ENCODE peak calls at places on chromosomes 16 and 17, in seven cellular contexts. J is GM10248, R is cardiac fibroblast, O is left ventricle myocardium inferior, A is astrocyte of the cerebellum, W is breast epithelium, M is Calu3. Y is an unnamed sample.

GRCh38 chr17:16923904-16924700 is 47.8 kb downstream of the TNFRSF13B start:
- DNase-seq in J (peak), R (no peak), O (peak), A (no peak), W (peak), M (no peak), Y (no peak)

GRCh38 chr17:32383926-32384434 is 34.0 kb downstream of the ZNF207 start:
- DNase-seq in J (no peak), R (no peak), O (no peak), A (no peak), W (no peak), M (no peak), Y (no peak)

GRCh38 chr16:28264656-28265055 is 27.7 kb upstream of the SBK1 start:
- DNase-seq in J (no peak), R (peak), O (no peak), A (no peak), W (no peak), M (peak), Y (no peak)

GRCh38 chr17:81064746-81065475 is 30.0 kb downstream of the BAIAP2 start:
- DNase-seq in J (no peak), R (peak), O (no peak), A (no peak), W (no peak), M (peak), Y (no peak)

GRCh38 chr16:71431991-71432390 is 9.9 kb downstream of the TLE7 start:
- DNase-seq in J (no peak), R (no peak), O (no peak), A (no peak), W (no peak), M (no peak), Y (no peak)

GRCh38 chr16:84312783-84313382 is 18.2 kb downstream of the WFDC1 start:
- DNase-seq in J (no peak), R (no peak), O (no peak), A (no peak), W (no peak), M (peak), Y (no peak)

GRCh38 chr16:12613992-12614661 is 189.6 kb downstream of the CPPED1 start:
- DNase-seq in J (no peak), R (no peak), O (no peak), A (no peak), W (no peak), M (no peak), Y (no peak)

GRCh38 chr17:41263212-41263611 is 2.0 kb upstream of the KRTAP9-6 start:
- DNase-seq in J (no peak), R (no peak), O (no peak), A (no peak), W (no peak), M (no peak), Y (no peak)

GRCh38 chr17:40625311-40625710 is 22.3 kb downstream of the SMARCE1 start:
- DNase-seq in J (no peak), R (no peak), O (no peak), A (no peak), W (no peak), M (peak), Y (no peak)

GRCh38 chr16:58647107-58647506 is 17.5 kb upstream of the CNOT1 start:
- DNase-seq in J (no peak), R (no peak), O (no peak), A (no peak), W (no peak), M (no peak), Y (no peak)

GRCh38 chr17:77385750-77386501 is 245.2 kb downstream of the SEC14L1 start:
- DNase-seq in J (no peak), R (peak), O (peak), A (no peak), W (no peak), M (no peak), Y (no peak)

GRCh38 chr16:11012841-11013240 is 68.5 kb downstream of the CLEC16A start:
- DNase-seq in J (no peak), R (no peak), O (no peak), A (no peak), W (no peak), M (no peak), Y (no peak)

GRCh38 chr17:54967621-54968258 is 714 bp downstream of the COX11 start:
- DNase-seq in J (peak), R (peak), O (no peak), A (no peak), W (no peak), M (peak), Y (no peak)

GRCh38 chr17:43952724-43953666 is 745 bp downstream of the PYY start:
- DNase-seq in J (no peak), R (no peak), O (no peak), A (no peak), W (no peak), M (no peak), Y (no peak)

GRCh38 chr17:6052926-6053325 is 17.3 kb upstream of the WSCD1 start:
- DNase-seq in J (no peak), R (no peak), O (no peak), A (no peak), W (no peak), M (no peak), Y (no peak)

GRCh38 chr16:9070295-9070694 is 21.1 kb upstream of the HAPSTR1 start:
- DNase-seq in J (no peak), R (no peak), O (no peak), A (no peak), W (no peak), M (no peak), Y (no peak)

GRCh38 chr17:80758793-80759673 is 214.4 kb downstream of the RPTOR start:
- DNase-seq in J (no peak), R (peak), O (peak), A (no peak), W (no peak), M (no peak), Y (no peak)

GRCh38 chr17:31679667-31680066 is 179.4 kb downstream of the COPRS start:
- DNase-seq in J (no peak), R (no peak), O (no peak), A (no peak), W (no peak), M (no peak), Y (peak)

GRCh38 chr16:8055761-8056160 is 534.5 kb downstream of the TMEM114 start:
- DNase-seq in J (no peak), R (no peak), O (no peak), A (no peak), W (no peak), M (no peak), Y (no peak)

GRCh38 chr17:58282442-58282841 is 1.7 kb upstream of the MPO start:
- DNase-seq in J (no peak), R (no peak), O (no peak), A (no peak), W (no peak), M (no peak), Y (peak)

GRCh38 chr16:72371307-72372081 is 199.5 kb upstream of the PMFBP1 start:
- DNase-seq in J (no peak), R (peak), O (no peak), A (peak), W (no peak), M (peak), Y (no peak)

GRCh38 chr17:30379303-30380105 is 777 bp downstream of the CPD start:
- DNase-seq in J (peak), R (no peak), O (peak), A (no peak), W (no peak), M (peak), Y (no peak)

GRCh38 chr16:71344315-71344905 is 14.1 kb upstream of the CALB2 start:
- DNase-seq in J (no peak), R (no peak), O (no peak), A (no peak), W (no peak), M (no peak), Y (peak)

GRCh38 chr16:81885976-81886586 is 107.0 kb downstream of the PLCG2 start:
- DNase-seq in J (peak), R (peak), O (no peak), A (no peak), W (no peak), M (peak), Y (no peak)

GRCh38 chr16:69329369-69330285 is 761 bp downstream of the PDF start:
- DNase-seq in J (peak), R (peak), O (no peak), A (no peak), W (no peak), M (peak), Y (no peak)

GRCh38 chr17:27579897-27580321 is 51.1 kb upstream of the LGALS9 start:
- DNase-seq in J (no peak), R (no peak), O (no peak), A (no peak), W (no peak), M (no peak), Y (no peak)

GRCh38 chr16:26709175-26709574 is 357.6 kb upstream of the C16orf82 start:
- DNase-seq in J (no peak), R (no peak), O (no peak), A (no peak), W (no peak), M (no peak), Y (no peak)

GRCh38 chr17:78882546-78883089 is 20.4 kb downstream of the CEP295NL start:
- DNase-seq in J (no peak), R (no peak), O (no peak), A (no peak), W (no peak), M (no peak), Y (no peak)

GRCh38 chr16:1126577-1126976 is 26.3 kb upstream of the CACNA1H start:
- DNase-seq in J (no peak), R (no peak), O (no peak), A (no peak), W (no peak), M (no peak), Y (no peak)

GRCh38 chr16:87674405-87674804 is 72.1 kb downstream of the JPH3 start:
- DNase-seq in J (no peak), R (no peak), O (no peak), A (no peak), W (no peak), M (no peak), Y (no peak)

GRCh38 chr17:81279278-81280073 is 15.6 kb downstream of the SLC38A10 start:
- DNase-seq in J (no peak), R (no peak), O (no peak), A (no peak), W (no peak), M (no peak), Y (no peak)

GRCh38 chr16:49811630-49812334 is 44.1 kb downstream of the ZNF423 start:
- DNase-seq in J (no peak), R (peak), O (no peak), A (no peak), W (no peak), M (no peak), Y (peak)

GRCh38 chr17:75530837-75531723 is 5.6 kb downstream of the LLGL2 start:
- DNase-seq in J (no peak), R (no peak), O (no peak), A (no peak), W (no peak), M (no peak), Y (no peak)

GRCh38 chr17:48539177-48539576 is 5.7 kb downstream of the HOXB2 start:
- DNase-seq in J (no peak), R (peak), O (no peak), A (peak), W (no peak), M (no peak), Y (no peak)

GRCh38 chr17:64015447-64015846 is 5.0 kb downstream of the ICAM2 start:
- DNase-seq in J (no peak), R (no peak), O (no peak), A (no peak), W (no peak), M (no peak), Y (no peak)

GRCh38 chr17:64016248-64016784 is 4.1 kb downstream of the ICAM2 start:
- DNase-seq in J (no peak), R (no peak), O (no peak), A (no peak), W (no peak), M (no peak), Y (no peak)

GRCh38 chr17:64019486-64020067 is 856 bp downstream of the ICAM2 start:
- DNase-seq in J (peak), R (no peak), O (no peak), A (no peak), W (no peak), M (no peak), Y (no peak)

GRCh38 chr17:64016974-64017373 is 3.5 kb downstream of the ICAM2 start:
- DNase-seq in J (no peak), R (no peak), O (no peak), A (no peak), W (no peak), M (no peak), Y (no peak)

DNA sequence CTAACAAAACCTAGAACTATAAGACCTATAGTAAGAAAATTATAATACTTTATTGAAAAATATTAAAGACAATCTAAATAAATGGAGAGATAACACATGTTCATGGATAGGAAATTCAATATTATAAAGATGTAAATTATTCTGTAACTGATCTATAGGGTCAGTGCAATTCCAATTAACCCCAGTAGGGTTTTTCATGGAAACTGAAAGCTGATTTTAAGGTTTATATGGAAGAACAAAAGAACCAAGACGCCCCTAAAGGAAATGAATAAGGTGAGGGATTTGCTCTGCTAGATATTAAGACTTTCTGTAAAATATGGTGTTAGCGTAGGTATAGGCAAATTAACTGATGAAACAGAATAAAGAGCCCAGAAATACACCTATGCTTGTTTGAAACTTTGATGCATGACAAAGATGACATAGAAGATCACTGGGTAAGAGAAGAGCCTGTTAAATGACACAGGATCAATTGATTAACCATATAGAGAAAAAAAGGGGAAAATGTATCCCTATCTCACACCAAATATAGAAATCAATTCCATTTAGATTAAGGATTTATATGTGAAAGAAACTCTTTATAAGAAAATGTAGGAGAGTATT is 3.0 kb downstream of the ICAM2 start:
- DNase-seq in J (no peak), R (no peak), O (no peak), A (no peak), W (no peak), M (no peak), Y (no peak)
- TF ChIP-seq CTCF in J (no peak), R (peak), O (peak), A (peak), W (no peak), M (peak), Y (peak)

DNA sequence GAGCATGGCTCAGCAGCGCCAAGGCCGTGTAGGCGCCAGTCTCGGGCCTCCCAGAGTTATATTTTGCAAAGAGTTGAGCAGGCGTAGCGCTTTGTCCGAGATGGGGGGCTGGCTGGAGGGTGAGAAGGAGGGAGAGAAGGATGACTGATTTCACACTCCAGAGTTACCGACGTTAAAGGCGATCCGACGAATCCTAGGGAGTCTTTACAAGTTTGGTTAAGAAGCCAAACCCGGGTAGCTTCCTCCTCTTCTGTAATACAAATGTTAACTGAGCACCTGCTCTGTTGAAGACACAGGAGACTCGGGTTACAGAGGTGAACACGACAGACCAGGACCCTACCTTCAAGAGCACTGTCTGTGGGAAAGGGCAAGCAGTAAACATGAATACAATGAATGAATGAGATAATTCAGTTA is 805 bp downstream of the POLR2A start:
- DNase-seq in J (no peak), R (no peak), O (no peak), A (no peak), W (no peak), M (no peak), Y (no peak)
- TF ChIP-seq CTCF in J (peak), R (no peak), O (no peak), A (no peak), W (no peak), M (no peak), Y (no peak)

DNA sequence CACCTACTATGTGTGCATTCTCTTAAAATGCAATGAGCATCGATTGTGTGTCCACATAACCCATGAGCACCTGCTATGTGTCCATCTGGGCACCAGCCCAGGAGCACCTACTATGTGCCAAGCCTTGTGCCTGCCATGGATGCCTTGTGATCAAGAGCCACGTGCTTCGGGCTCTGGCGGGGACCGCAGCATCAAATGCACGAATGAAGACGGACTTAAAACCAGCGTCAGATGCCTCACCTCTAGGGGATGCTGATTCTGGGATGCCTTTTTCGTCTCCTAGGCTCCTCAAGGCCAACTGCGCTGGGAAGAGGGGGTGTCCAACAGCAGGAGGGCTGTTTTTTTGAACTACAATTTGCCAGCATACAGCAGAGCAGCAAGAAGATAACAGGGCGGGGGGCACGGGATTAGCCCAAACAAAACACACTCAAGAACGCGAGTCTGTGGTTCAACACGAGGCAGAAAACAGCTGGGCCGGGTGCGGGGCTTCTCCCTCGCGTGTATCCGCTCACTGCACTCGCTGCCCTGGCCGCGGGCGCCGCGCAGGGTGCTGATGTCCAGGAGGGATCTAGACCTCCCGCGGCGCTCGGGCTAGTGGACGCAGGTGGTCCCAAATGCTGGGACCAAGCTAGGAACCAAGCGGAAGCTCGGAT is 1.2 kb upstream of the GLIS2 start:
- DNase-seq in J (no peak), R (peak), O (no peak), A (no peak), W (no peak), M (peak), Y (peak)
- TF ChIP-seq CTCF in J (no peak), R (no peak), O (no peak), A (no peak), W (no peak), M (no peak), Y (no peak)

GRCh38 chr16:89370601-89371000 is 119.8 kb downstream of the ANKRD11 start:
- DNase-seq in J (no peak), R (no peak), O (no peak), A (no peak), W (no peak), M (no peak), Y (no peak)

GRCh38 chr16:89371386-89371785 is 119.0 kb downstream of the ANKRD11 start:
- DNase-seq in J (no peak), R (no peak), O (no peak), A (no peak), W (no peak), M (no peak), Y (no peak)

GRCh38 chr16:89370081-89370511 is 120.3 kb downstream of the ANKRD11 start:
- DNase-seq in J (no peak), R (no peak), O (no peak), A (no peak), W (no peak), M (no peak), Y (no peak)

GRCh38 chr16:89373355-89374110 is 116.8 kb downstream of the ANKRD11 start:
- DNase-seq in J (no peak), R (peak), O (no peak), A (no peak), W (no peak), M (no peak), Y (no peak)

DNA sequence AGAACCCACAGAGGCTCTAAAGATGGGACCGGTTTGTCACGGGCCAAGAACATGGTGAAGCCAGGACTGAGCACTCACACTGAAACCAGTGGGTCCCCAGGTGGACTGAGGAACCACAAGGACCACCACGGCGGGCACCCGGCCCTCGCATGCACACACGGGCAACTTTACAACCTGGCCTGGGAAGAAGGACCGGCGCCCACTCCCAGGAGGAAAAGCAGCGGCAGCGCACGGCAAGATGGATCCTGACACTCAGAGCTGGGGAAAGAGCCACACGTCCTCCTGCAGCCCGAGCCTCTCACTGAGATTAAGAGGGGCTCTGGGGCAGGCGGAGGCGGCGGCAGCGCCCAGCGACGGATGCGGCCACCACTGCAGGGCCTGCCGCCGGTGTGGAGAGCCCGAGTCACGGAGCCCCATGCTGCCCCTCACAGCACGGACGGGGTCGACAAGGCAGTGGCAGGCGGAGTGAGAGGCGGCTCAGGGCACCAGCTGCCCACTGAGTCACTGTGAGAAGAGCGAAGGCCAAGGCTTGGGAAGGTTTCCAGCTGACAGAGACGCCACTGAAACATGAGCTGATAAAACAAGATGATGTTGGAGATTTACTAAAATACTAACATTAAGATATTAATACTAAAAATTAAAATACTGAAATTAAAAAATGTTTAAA is 118.3 kb downstream of the ANKRD11 start:
- DNase-seq in J (no peak), R (no peak), O (no peak), A (no peak), W (no peak), M (no peak), Y (no peak)
- TF ChIP-seq CTCF in J (no peak), R (no peak), O (no peak), A (no peak), W (no peak), M (no peak), Y (no peak)

DNA sequence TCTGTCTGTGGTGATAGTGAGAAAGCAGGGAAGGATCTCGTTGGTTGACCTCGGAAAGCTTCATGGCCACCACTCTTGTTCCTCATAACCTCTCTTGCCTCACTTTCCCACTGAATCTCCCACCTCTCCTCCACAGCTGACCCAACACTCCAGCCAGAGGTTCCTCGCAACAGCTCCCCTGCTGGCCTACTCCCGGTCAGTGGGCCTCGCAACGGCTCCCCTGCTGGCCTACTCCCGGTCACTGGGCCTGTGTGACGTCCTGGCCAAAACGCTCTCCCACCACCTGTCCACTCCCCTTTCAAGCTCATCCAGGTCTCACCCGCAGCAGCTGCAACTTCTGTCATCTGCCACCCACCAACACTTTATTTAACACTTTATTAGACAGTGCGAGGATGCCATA is 149.1 kb downstream of the VPS53 start:
- DNase-seq in J (no peak), R (no peak), O (no peak), A (no peak), W (no peak), M (peak), Y (no peak)
- TF ChIP-seq CTCF in J (no peak), R (peak), O (no peak), A (no peak), W (no peak), M (no peak), Y (no peak)

GRCh38 chr16:4377573-4378146 is 6.0 kb downstream of the VASN start:
- DNase-seq in J (no peak), R (no peak), O (no peak), A (no peak), W (no peak), M (no peak), Y (no peak)
- TF ChIP-seq CTCF in J (no peak), R (peak), O (no peak), A (peak), W (no peak), M (peak), Y (no peak)

Y was measured in osteocyte.